ENCODE peak calls at places on chromosomes 13 and 19, in eight cellular contexts. J is fibroblast of the aortic adventitia, N is upper lobe of left lung, B is coronary artery, S is heart right ventricle, V is epithelial cell of esophagus, H is AG09309, F is ovary. K is an unnamed sample.

GRCh38 chr19:17794731-17795494 is at the start of gene B3GNT3:
- DNase-seq in J (no peak), N (peak), B (no peak), S (no peak), V (peak), H (no peak), F (no peak), K (no peak)

GRCh38 chr19:13002389-13002898 is 7.2 kb downstream of the NFIX start:
- DNase-seq in J (no peak), N (peak), B (peak), S (no peak), V (no peak), H (no peak), F (no peak), K (no peak)

GRCh38 chr19:1901940-1902404 is 3.2 kb upstream of the ADAT3 start:
- DNase-seq in J (no peak), N (peak), B (no peak), S (no peak), V (no peak), H (no peak), F (no peak), K (no peak)

GRCh38 chr13:79749556-79749955 is 268.6 kb downstream of the NDFIP2 start:
- DNase-seq in J (no peak), N (no peak), B (no peak), S (no peak), V (no peak), H (no peak), F (no peak), K (no peak)

GRCh38 chr19:39411006-39411831 is 1.2 kb upstream of the PLEKHG2 start:
- DNase-seq in J (no peak), N (peak), B (peak), S (no peak), V (peak), H (no peak), F (peak), K (peak)

GRCh38 chr13:32745509-32745908 is 159.3 kb downstream of the PDS5B start:
- DNase-seq in J (no peak), N (no peak), B (no peak), S (no peak), V (no peak), H (no peak), F (no peak), K (no peak)

GRCh38 chr13:74134226-74134776 is at the start of gene KLF12:
- DNase-seq in J (peak), N (peak), B (peak), S (peak), V (peak), H (peak), F (peak), K (peak)

GRCh38 chr19:29605653-29606419 is at the start of gene POP4:
- DNase-seq in J (peak), N (peak), B (peak), S (peak), V (peak), H (peak), F (peak), K (peak)

GRCh38 chr19:13932911-13933393 is 5.3 kb downstream of the PODNL1 start:
- DNase-seq in J (no peak), N (no peak), B (no peak), S (no peak), V (no peak), H (no peak), F (no peak), K (no peak)

GRCh38 chr13:99758465-99759162 is 213.0 kb downstream of the ZIC5 start:
- DNase-seq in J (no peak), N (no peak), B (no peak), S (no peak), V (no peak), H (no peak), F (no peak), K (no peak)

GRCh38 chr13:85828094-85828684 is 29.0 kb upstream of the SLITRK6 start:
- DNase-seq in J (peak), N (no peak), B (no peak), S (no peak), V (peak), H (no peak), F (no peak), K (no peak)

GRCh38 chr19:15331419-15332310 is 674 bp downstream of the BRD4 start:
- DNase-seq in J (no peak), N (peak), B (peak), S (peak), V (peak), H (no peak), F (peak), K (no peak)

GRCh38 chr13:106467406-106468122 is 67.9 kb downstream of the EFNB2 start:
- DNase-seq in J (no peak), N (no peak), B (peak), S (no peak), V (no peak), H (no peak), F (no peak), K (no peak)

GRCh38 chr13:30872685-30873443 is 33.2 kb upstream of the MEDAG start:
- DNase-seq in J (peak), N (peak), B (peak), S (peak), V (peak), H (no peak), F (peak), K (peak)

GRCh38 chr19:29302002-29302928 is 89.3 kb upstream of the UQCRFS1 start:
- DNase-seq in J (no peak), N (peak), B (no peak), S (no peak), V (no peak), H (no peak), F (no peak), K (no peak)

GRCh38 chr13:95937700-95938320 is 115.4 kb downstream of the UGGT2 start:
- DNase-seq in J (no peak), N (no peak), B (no peak), S (no peak), V (no peak), H (no peak), F (no peak), K (no peak)

GRCh38 chr19:5147971-5148793 is 179.3 kb downstream of the KDM4B start:
- DNase-seq in J (peak), N (no peak), B (no peak), S (no peak), V (no peak), H (peak), F (peak), K (no peak)

DNA sequence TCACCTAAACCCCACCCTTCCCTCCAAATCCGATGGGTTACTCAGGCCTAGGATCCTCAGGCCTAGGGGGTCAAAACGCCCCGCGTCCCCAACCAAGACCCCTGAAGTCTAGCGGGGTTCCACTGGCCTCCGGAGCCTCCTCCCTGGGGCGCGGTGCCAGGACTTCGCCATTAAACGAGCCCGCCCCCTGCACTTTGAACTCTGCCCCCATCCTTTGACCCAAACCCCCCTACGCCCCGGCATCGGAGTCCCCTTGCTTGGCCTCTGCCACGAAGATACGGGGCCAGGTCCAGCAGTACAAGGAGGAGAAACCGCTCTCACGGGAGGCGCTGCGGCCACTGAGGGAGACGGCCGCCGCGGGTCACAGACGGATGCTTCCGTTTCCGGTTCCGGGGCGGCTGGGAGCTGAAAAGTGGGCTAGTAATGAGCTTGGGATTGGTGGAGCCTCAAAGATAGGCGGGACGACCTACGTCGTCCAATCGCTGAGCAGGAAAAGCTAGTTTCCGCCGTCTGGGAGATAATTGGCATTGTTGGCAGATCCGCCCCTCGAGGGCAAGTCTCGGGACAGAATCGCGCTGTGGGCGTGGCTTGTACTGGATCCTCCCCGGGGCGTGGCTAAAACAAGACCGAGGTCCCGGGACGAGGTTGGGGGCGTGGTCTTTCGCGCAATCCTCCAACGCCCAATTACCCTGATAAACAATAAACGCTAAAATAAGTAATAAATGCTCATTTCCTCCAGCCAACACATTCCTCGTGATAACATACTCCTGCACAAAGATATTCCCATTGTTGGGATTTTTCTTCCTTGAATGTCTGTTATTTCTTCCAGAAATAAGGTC is 5.7 kb upstream of the ZNF77 start:
- DNase-seq in J (peak), N (peak), B (peak), S (peak), V (peak), H (peak), F (peak), K (peak)
- TF ChIP-seq CTCF in J (no peak), N (no peak), B (no peak), S (no peak), V (no peak), H (no peak), F (peak), K (no peak)

GRCh38 chr19:45446944-45447343 is 20.9 kb upstream of the FOSB start:
- DNase-seq in J (peak), N (no peak), B (no peak), S (no peak), V (peak), H (no peak), F (no peak), K (no peak)

GRCh38 chr19:45446295-45446694 is 21.5 kb upstream of the FOSB start:
- DNase-seq in J (peak), N (no peak), B (no peak), S (no peak), V (peak), H (no peak), F (no peak), K (no peak)

GRCh38 chr19:45450042-45450380 is 17.8 kb upstream of the FOSB start:
- DNase-seq in J (no peak), N (no peak), B (no peak), S (no peak), V (no peak), H (no peak), F (no peak), K (no peak)

GRCh38 chr19:45448887-45449299 is 18.9 kb upstream of the FOSB start:
- DNase-seq in J (peak), N (no peak), B (no peak), S (no peak), V (peak), H (no peak), F (no peak), K (no peak)

GRCh38 chr19:45448425-45448756 is 19.4 kb upstream of the FOSB start:
- DNase-seq in J (no peak), N (no peak), B (no peak), S (no peak), V (no peak), H (no peak), F (no peak), K (no peak)
- TF ChIP-seq CTCF in J (no peak), N (no peak), B (no peak), S (no peak), V (no peak), H (no peak), F (no peak), K (no peak)

GRCh38 chr19:54653181-54653809 is 9.5 kb upstream of the LILRB4 start:
- DNase-seq in J (peak), N (no peak), B (no peak), S (no peak), V (peak), H (no peak), F (no peak), K (no peak)
- TF ChIP-seq CTCF in J (peak), N (peak), B (no peak), S (peak), V (peak), H (peak), F (no peak), K (peak)

DNA sequence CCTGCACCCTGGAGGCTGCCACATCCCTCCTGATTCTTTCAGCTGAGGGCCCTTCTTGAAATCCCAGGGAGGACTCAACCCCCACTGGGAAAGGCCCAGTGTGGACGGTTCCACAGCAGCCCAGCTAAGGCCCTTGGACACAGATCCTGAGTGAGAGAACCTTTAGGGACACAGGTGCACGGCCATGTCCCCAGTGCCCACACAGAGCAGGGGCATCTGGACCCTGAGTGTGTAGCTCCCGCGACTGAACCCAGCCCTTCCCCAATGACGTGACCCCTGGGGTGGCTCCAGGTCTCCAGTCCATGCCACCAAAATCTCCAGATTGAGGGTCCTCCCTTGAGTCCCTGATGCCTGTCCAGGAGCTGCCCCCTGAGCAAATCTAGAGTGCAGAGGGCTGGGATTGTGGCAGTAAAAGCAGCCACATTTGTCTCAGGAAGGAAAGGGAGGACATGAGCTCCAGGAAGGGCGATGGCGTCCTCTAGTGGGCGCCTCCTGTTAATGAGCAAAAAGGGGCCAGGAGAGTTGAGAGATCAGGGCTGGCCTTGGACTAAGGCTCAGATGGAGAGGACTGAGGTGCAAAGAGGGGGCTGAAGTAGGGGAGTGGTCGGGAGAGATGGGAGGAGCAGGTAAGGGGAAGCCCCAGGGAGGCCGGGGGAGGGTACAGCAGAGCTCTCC is 6.9 kb upstream of the CEACAM5 start:
- DNase-seq in J (no peak), N (peak), B (peak), S (no peak), V (no peak), H (no peak), F (no peak), K (no peak)
- TF ChIP-seq CTCF in J (no peak), N (no peak), B (no peak), S (no peak), V (peak), H (no peak), F (no peak), K (no peak)

GRCh38 chr13:71005919-71006318 is 861.1 kb downstream of the DACH1 start:
- DNase-seq in J (no peak), N (no peak), B (no peak), S (no peak), V (no peak), H (no peak), F (no peak), K (no peak)
- TF ChIP-seq CTCF in J (no peak), N (no peak), B (no peak), S (no peak), V (no peak), H (no peak), F (no peak), K (no peak)

DNA sequence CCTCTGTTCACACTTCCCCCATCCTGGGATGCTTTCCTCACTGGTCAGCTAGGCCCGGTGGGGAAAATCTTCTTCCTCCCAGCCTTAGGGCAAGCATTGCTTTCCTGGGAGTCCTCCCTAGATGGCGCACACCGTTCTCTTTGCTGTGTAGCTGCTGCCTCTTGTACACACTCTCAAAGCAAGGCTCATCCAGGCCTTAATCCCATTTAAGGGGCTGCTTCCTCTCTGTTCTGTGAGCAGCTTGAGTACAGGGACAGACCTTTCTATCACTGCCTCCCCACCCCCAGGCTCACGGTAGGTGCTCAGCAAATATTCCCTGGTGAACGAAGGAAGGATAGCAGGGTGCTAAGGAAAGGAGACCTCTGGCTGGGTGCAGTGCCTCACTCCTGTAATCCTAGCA is 11.0 kb downstream of the SLC7A10 start:
- DNase-seq in J (peak), N (no peak), B (no peak), S (no peak), V (peak), H (no peak), F (no peak), K (no peak)
- TF ChIP-seq CTCF in J (no peak), N (no peak), B (no peak), S (no peak), V (peak), H (peak), F (no peak), K (peak)

DNA sequence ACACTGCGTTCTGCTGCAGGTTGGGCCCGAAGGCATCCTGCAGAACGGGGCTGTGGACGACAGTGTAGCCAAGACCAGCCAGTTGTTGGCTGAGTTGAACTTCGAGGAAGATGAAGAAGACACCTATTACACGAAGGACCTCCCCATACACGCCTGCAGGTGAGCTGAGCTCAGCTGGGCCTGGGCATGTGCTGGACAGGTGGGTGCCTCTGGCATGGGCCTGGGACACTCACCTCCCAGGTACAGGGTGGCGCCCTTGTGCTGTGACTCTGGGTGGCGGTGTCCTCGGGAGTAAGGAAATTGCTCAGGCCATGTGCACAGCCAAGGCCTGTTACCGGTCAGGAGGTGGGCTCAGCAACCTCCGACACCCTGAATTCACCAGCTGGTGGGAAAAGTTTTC is 14.2 kb downstream of the UPF1 start:
- DNase-seq in J (no peak), N (no peak), B (no peak), S (no peak), V (no peak), H (no peak), F (no peak), K (no peak)
- TF ChIP-seq CTCF in J (no peak), N (no peak), B (no peak), S (no peak), V (no peak), H (no peak), F (no peak), K (no peak)

GRCh38 chr19:11849264-11849615 is 714 bp downstream of the ZNF439 start:
- DNase-seq in J (peak), N (no peak), B (no peak), S (no peak), V (no peak), H (no peak), F (no peak), K (no peak)

GRCh38 chr19:11848200-11848593 is 329 bp upstream of the ZNF439 start:
- DNase-seq in J (no peak), N (no peak), B (no peak), S (no peak), V (no peak), H (no peak), F (peak), K (no peak)

GRCh38 chr19:11848594-11849263 is at the start of gene ZNF439:
- DNase-seq in J (peak), N (peak), B (peak), S (peak), V (peak), H (peak), F (peak), K (peak)

GRCh38 chr19:11843741-11844140 is 4.8 kb upstream of the ZNF439 start:
- DNase-seq in J (no peak), N (no peak), B (no peak), S (no peak), V (no peak), H (no peak), F (no peak), K (no peak)
- TF ChIP-seq CTCF in J (no peak), N (no peak), B (no peak), S (no peak), V (no peak), H (no peak), F (no peak), K (no peak)

GRCh38 chr19:50720921-50721291 is 1.3 kb upstream of the SHANK1 start:
- DNase-seq in J (peak), N (no peak), B (no peak), S (no peak), V (peak), H (peak), F (no peak), K (peak)
- TF ChIP-seq CTCF in J (no peak), N (no peak), B (no peak), S (no peak), V (no peak), H (peak), F (no peak), K (peak)